ENCODE peak calls at places on chromosomes 16 and 17, in ten cellular contexts. One of them, this sample, is unnamed.
A peak's percentile ranks its signal among the peaks of the same experiment; 100 is the strongest.

GRCh38 chr17:73478768-73479424 is 165.3 kb downstream of the SDK2 start:
- DNase-seq in NCI-H345: no peak
- DNase-seq in neural progenitor cell: peak; percentile 44
- DNase-seq in ascending aorta: no peak
- DNase-seq in adipocyte: no peak
- DNase-seq in activated CD8-positive, alpha-beta memory T cell treated with anti-CD3 and anti-CD28 coated beads for 24 hours: no peak
- DNase-seq in T1000: no peak
- DNase-seq in AG08395: no peak
- DNase-seq in tibial nerve: no peak
- DNase-seq in endothelial cell: no peak
- DNase-seq in this sample: no peak

GRCh38 chr17:50840311-50840851 is 5.0 kb downstream of the WFIKKN2 start:
- DNase-seq in NCI-H345: no peak
- DNase-seq in neural progenitor cell: no peak
- DNase-seq in ascending aorta: no peak
- DNase-seq in adipocyte: no peak
- DNase-seq in activated CD8-positive, alpha-beta memory T cell treated with anti-CD3 and anti-CD28 coated beads for 24 hours: peak; percentile 46
- DNase-seq in T1000: no peak
- DNase-seq in AG08395: no peak
- DNase-seq in tibial nerve: no peak
- DNase-seq in endothelial cell: no peak
- DNase-seq in this sample: no peak

GRCh38 chr17:81513669-81514484 is 1.3 kb upstream of the ACTG1 start:
- DNase-seq in NCI-H345: peak; percentile 77
- DNase-seq in neural progenitor cell: peak; percentile 85
- DNase-seq in ascending aorta: no peak
- DNase-seq in adipocyte: peak; percentile 89
- DNase-seq in activated CD8-positive, alpha-beta memory T cell treated with anti-CD3 and anti-CD28 coated beads for 24 hours: peak; percentile 87
- DNase-seq in T1000: no peak
- DNase-seq in AG08395: peak; percentile 54
- DNase-seq in tibial nerve: peak; percentile 54
- DNase-seq in endothelial cell: peak; percentile 75
- DNase-seq in this sample: peak; percentile 69

GRCh38 chr16:89599451-89599858 is 14.0 kb upstream of the DPEP1 start:
- DNase-seq in NCI-H345: peak; percentile 11
- DNase-seq in neural progenitor cell: peak; percentile 66
- DNase-seq in ascending aorta: no peak
- DNase-seq in adipocyte: no peak
- DNase-seq in activated CD8-positive, alpha-beta memory T cell treated with anti-CD3 and anti-CD28 coated beads for 24 hours: no peak
- DNase-seq in T1000: no peak
- DNase-seq in AG08395: no peak
- DNase-seq in tibial nerve: no peak
- DNase-seq in endothelial cell: peak; percentile 72
- DNase-seq in this sample: peak; percentile 42

GRCh38 chr17:7323731-7324437 is 5.3 kb downstream of the NEURL4 start:
- DNase-seq in NCI-H345: no peak
- DNase-seq in neural progenitor cell: peak; percentile 72
- DNase-seq in ascending aorta: no peak
- DNase-seq in adipocyte: peak; percentile 59
- DNase-seq in activated CD8-positive, alpha-beta memory T cell treated with anti-CD3 and anti-CD28 coated beads for 24 hours: peak; percentile 88
- DNase-seq in T1000: peak; percentile 75
- DNase-seq in AG08395: peak; percentile 63
- DNase-seq in tibial nerve: peak; percentile 41
- DNase-seq in endothelial cell: peak; percentile 82
- DNase-seq in this sample: no peak

GRCh38 chr16:10920726-10921427 is 21.4 kb downstream of the DEXI start:
- DNase-seq in NCI-H345: no peak
- DNase-seq in neural progenitor cell: no peak
- DNase-seq in ascending aorta: no peak
- DNase-seq in adipocyte: no peak
- DNase-seq in activated CD8-positive, alpha-beta memory T cell treated with anti-CD3 and anti-CD28 coated beads for 24 hours: no peak
- DNase-seq in T1000: no peak
- DNase-seq in AG08395: no peak
- DNase-seq in tibial nerve: no peak
- DNase-seq in endothelial cell: no peak
- DNase-seq in this sample: no peak

GRCh38 chr17:29595107-29595942 is 2.4 kb downstream of the ANKRD13B start:
- DNase-seq in NCI-H345: no peak
- DNase-seq in neural progenitor cell: peak; percentile 46
- DNase-seq in ascending aorta: no peak
- DNase-seq in adipocyte: no peak
- DNase-seq in activated CD8-positive, alpha-beta memory T cell treated with anti-CD3 and anti-CD28 coated beads for 24 hours: no peak
- DNase-seq in T1000: no peak
- DNase-seq in AG08395: no peak
- DNase-seq in tibial nerve: no peak
- DNase-seq in endothelial cell: no peak
- DNase-seq in this sample: no peak

GRCh38 chr17:78661092-78661770 is 84.0 kb upstream of the DNAH17 start:
- DNase-seq in NCI-H345: peak; percentile 31
- DNase-seq in neural progenitor cell: no peak
- DNase-seq in ascending aorta: no peak
- DNase-seq in adipocyte: peak; percentile 78
- DNase-seq in activated CD8-positive, alpha-beta memory T cell treated with anti-CD3 and anti-CD28 coated beads for 24 hours: no peak
- DNase-seq in T1000: no peak
- DNase-seq in AG08395: no peak
- DNase-seq in tibial nerve: no peak
- DNase-seq in endothelial cell: no peak
- DNase-seq in this sample: peak; percentile 58

GRCh38 chr16:81641403-81642106 is 137.5 kb upstream of the PLCG2 start:
- DNase-seq in NCI-H345: peak; percentile 92
- DNase-seq in neural progenitor cell: peak; percentile 84
- DNase-seq in ascending aorta: no peak
- DNase-seq in adipocyte: no peak
- DNase-seq in activated CD8-positive, alpha-beta memory T cell treated with anti-CD3 and anti-CD28 coated beads for 24 hours: no peak
- DNase-seq in T1000: no peak
- DNase-seq in AG08395: no peak
- DNase-seq in tibial nerve: no peak
- DNase-seq in endothelial cell: no peak
- DNase-seq in this sample: no peak

GRCh38 chr17:49333806-49334205 is 28.2 kb downstream of the ZNF652 start:
- DNase-seq in NCI-H345: no peak
- DNase-seq in neural progenitor cell: no peak
- DNase-seq in ascending aorta: no peak
- DNase-seq in adipocyte: peak; percentile 39
- DNase-seq in activated CD8-positive, alpha-beta memory T cell treated with anti-CD3 and anti-CD28 coated beads for 24 hours: no peak
- DNase-seq in T1000: no peak
- DNase-seq in AG08395: no peak
- DNase-seq in tibial nerve: no peak
- DNase-seq in endothelial cell: no peak
- DNase-seq in this sample: no peak

GRCh38 chr17:66331038-66331816 is 28.8 kb downstream of the PRKCA start:
- DNase-seq in NCI-H345: no peak
- DNase-seq in neural progenitor cell: no peak
- DNase-seq in ascending aorta: no peak
- DNase-seq in adipocyte: no peak
- DNase-seq in activated CD8-positive, alpha-beta memory T cell treated with anti-CD3 and anti-CD28 coated beads for 24 hours: no peak
- DNase-seq in T1000: no peak
- DNase-seq in AG08395: no peak
- DNase-seq in tibial nerve: no peak
- DNase-seq in endothelial cell: no peak
- DNase-seq in this sample: no peak

GRCh38 chr16:88393034-88393433 is 10.3 kb downstream of the ZNF469 start:
- DNase-seq in NCI-H345: no peak
- DNase-seq in neural progenitor cell: no peak
- DNase-seq in ascending aorta: peak; percentile 70
- DNase-seq in adipocyte: peak; percentile 29
- DNase-seq in activated CD8-positive, alpha-beta memory T cell treated with anti-CD3 and anti-CD28 coated beads for 24 hours: no peak
- DNase-seq in T1000: no peak
- DNase-seq in AG08395: peak; percentile 49
- DNase-seq in tibial nerve: peak; percentile 39
- DNase-seq in endothelial cell: no peak
- DNase-seq in this sample: no peak

GRCh38 chr16:51815527-51815926 is 664.5 kb upstream of the SALL1 start:
- DNase-seq in NCI-H345: no peak
- DNase-seq in neural progenitor cell: no peak
- DNase-seq in ascending aorta: no peak
- DNase-seq in adipocyte: no peak
- DNase-seq in activated CD8-positive, alpha-beta memory T cell treated with anti-CD3 and anti-CD28 coated beads for 24 hours: no peak
- DNase-seq in T1000: no peak
- DNase-seq in AG08395: no peak
- DNase-seq in tibial nerve: no peak
- DNase-seq in endothelial cell: no peak
- DNase-seq in this sample: no peak

GRCh38 chr17:65121368-65121767 is 15.8 kb upstream of the RGS9 start:
- DNase-seq in NCI-H345: no peak
- DNase-seq in neural progenitor cell: no peak
- DNase-seq in ascending aorta: no peak
- DNase-seq in adipocyte: no peak
- DNase-seq in activated CD8-positive, alpha-beta memory T cell treated with anti-CD3 and anti-CD28 coated beads for 24 hours: no peak
- DNase-seq in T1000: no peak
- DNase-seq in AG08395: no peak
- DNase-seq in tibial nerve: no peak
- DNase-seq in endothelial cell: no peak
- DNase-seq in this sample: no peak

GRCh38 chr17:72176516-72176851 is 55.7 kb downstream of the SOX9 start:
- DNase-seq in NCI-H345: no peak
- DNase-seq in neural progenitor cell: no peak
- DNase-seq in ascending aorta: no peak
- DNase-seq in adipocyte: no peak
- DNase-seq in activated CD8-positive, alpha-beta memory T cell treated with anti-CD3 and anti-CD28 coated beads for 24 hours: no peak
- DNase-seq in T1000: no peak
- DNase-seq in AG08395: no peak
- DNase-seq in tibial nerve: no peak
- DNase-seq in endothelial cell: no peak
- DNase-seq in this sample: no peak

GRCh38 chr16:674968-675883 is at the start of gene RHBDL1:
- DNase-seq in NCI-H345: no peak
- DNase-seq in neural progenitor cell: peak; percentile 61
- DNase-seq in ascending aorta: no peak
- DNase-seq in adipocyte: peak; percentile 32
- DNase-seq in activated CD8-positive, alpha-beta memory T cell treated with anti-CD3 and anti-CD28 coated beads for 24 hours: peak; percentile 67
- DNase-seq in T1000: no peak
- DNase-seq in AG08395: peak; percentile 36
- DNase-seq in tibial nerve: no peak
- DNase-seq in endothelial cell: no peak
- DNase-seq in this sample: no peak

GRCh38 chr17:45172541-45173286 is 11.0 kb downstream of the HEXIM2 start:
- DNase-seq in NCI-H345: no peak
- DNase-seq in neural progenitor cell: peak; percentile 62
- DNase-seq in ascending aorta: peak; percentile 29
- DNase-seq in adipocyte: peak; percentile 61
- DNase-seq in activated CD8-positive, alpha-beta memory T cell treated with anti-CD3 and anti-CD28 coated beads for 24 hours: peak; percentile 85
- DNase-seq in T1000: peak; percentile 35
- DNase-seq in AG08395: peak; percentile 85
- DNase-seq in tibial nerve: no peak
- DNase-seq in endothelial cell: no peak
- DNase-seq in this sample: peak; percentile 93

GRCh38 chr17:82281502-82282238 is 8.2 kb upstream of the CSNK1D start:
- DNase-seq in NCI-H345: no peak
- DNase-seq in neural progenitor cell: no peak
- DNase-seq in ascending aorta: no peak
- DNase-seq in adipocyte: no peak
- DNase-seq in activated CD8-positive, alpha-beta memory T cell treated with anti-CD3 and anti-CD28 coated beads for 24 hours: peak; percentile 76
- DNase-seq in T1000: peak; percentile 22
- DNase-seq in AG08395: no peak
- DNase-seq in tibial nerve: no peak
- DNase-seq in endothelial cell: no peak
- DNase-seq in this sample: peak; percentile 66

GRCh38 chr17:64262422-64263260 is at the start of gene TEX2:
- DNase-seq in NCI-H345: peak; percentile 16
- DNase-seq in neural progenitor cell: peak; percentile 45
- DNase-seq in ascending aorta: no peak
- DNase-seq in adipocyte: peak; percentile 75
- DNase-seq in activated CD8-positive, alpha-beta memory T cell treated with anti-CD3 and anti-CD28 coated beads for 24 hours: peak; percentile 85
- DNase-seq in T1000: no peak
- DNase-seq in AG08395: peak; percentile 27
- DNase-seq in tibial nerve: peak; percentile 32
- DNase-seq in endothelial cell: peak; percentile 37
- DNase-seq in this sample: no peak

GRCh38 chr17:39939588-39940419 is 12.3 kb downstream of the LRRC3C start:
- DNase-seq in NCI-H345: no peak
- DNase-seq in neural progenitor cell: peak; percentile 58
- DNase-seq in ascending aorta: no peak
- DNase-seq in adipocyte: peak; percentile 79
- DNase-seq in activated CD8-positive, alpha-beta memory T cell treated with anti-CD3 and anti-CD28 coated beads for 24 hours: no peak
- DNase-seq in T1000: peak; percentile 52
- DNase-seq in AG08395: peak; percentile 80
- DNase-seq in tibial nerve: no peak
- DNase-seq in endothelial cell: no peak
- DNase-seq in this sample: peak; percentile 67

GRCh38 chr17:50288306-50288705 is 14.0 kb downstream of the TMEM92 start:
- DNase-seq in NCI-H345: no peak
- DNase-seq in neural progenitor cell: no peak
- DNase-seq in ascending aorta: no peak
- DNase-seq in adipocyte: no peak
- DNase-seq in activated CD8-positive, alpha-beta memory T cell treated with anti-CD3 and anti-CD28 coated beads for 24 hours: no peak
- DNase-seq in T1000: no peak
- DNase-seq in AG08395: no peak
- DNase-seq in tibial nerve: no peak
- DNase-seq in endothelial cell: no peak
- DNase-seq in this sample: no peak

GRCh38 chr16:1926223-1926718 is 8.1 kb upstream of the HS3ST6 start:
- DNase-seq in NCI-H345: no peak
- DNase-seq in neural progenitor cell: no peak
- DNase-seq in ascending aorta: no peak
- DNase-seq in adipocyte: no peak
- DNase-seq in activated CD8-positive, alpha-beta memory T cell treated with anti-CD3 and anti-CD28 coated beads for 24 hours: no peak
- DNase-seq in T1000: no peak
- DNase-seq in AG08395: no peak
- DNase-seq in tibial nerve: no peak
- DNase-seq in endothelial cell: no peak
- DNase-seq in this sample: no peak

GRCh38 chr17:43636446-43636845 is 25.3 kb downstream of the MEOX1 start:
- DNase-seq in NCI-H345: no peak
- DNase-seq in neural progenitor cell: no peak
- DNase-seq in ascending aorta: no peak
- DNase-seq in adipocyte: no peak
- DNase-seq in activated CD8-positive, alpha-beta memory T cell treated with anti-CD3 and anti-CD28 coated beads for 24 hours: no peak
- DNase-seq in T1000: no peak
- DNase-seq in AG08395: no peak
- DNase-seq in tibial nerve: no peak
- DNase-seq in endothelial cell: no peak
- DNase-seq in this sample: no peak